ENCODE peak calls at places on chromosomes 12 and 14, in six cellular contexts. One of them, this sample, is unnamed.
A peak's percentile ranks its signal among the peaks of the same experiment; 100 is the strongest.

GRCh38 chr14:22333408-22334274 is 255.4 kb downstream of the DAD1 start:
- DNase-seq in CD4-positive, alpha-beta memory T cell: no peak
- DNase-seq in pancreas: no peak
- DNase-seq in left ventricle myocardium inferior: no peak
- DNase-seq in RWPE1: peak; percentile 57
- DNase-seq in CD8-positive, alpha-beta memory T cell: no peak
- DNase-seq in this sample: peak; percentile 51

GRCh38 chr12:3681595-3681921 is 71.4 kb downstream of the CRACR2A start:
- DNase-seq in pancreas: no peak
- DNase-seq in left ventricle myocardium inferior: no peak
- DNase-seq in CD4-positive, alpha-beta memory T cell: no peak
- DNase-seq in CD8-positive, alpha-beta memory T cell: no peak
- DNase-seq in RWPE1: no peak
- DNase-seq in this sample: no peak

GRCh38 chr12:65725376-65725775 is 98.9 kb upstream of the HMGA2 start:
- DNase-seq in RWPE1: peak; percentile 16
- DNase-seq in CD8-positive, alpha-beta memory T cell: no peak
- DNase-seq in left ventricle myocardium inferior: no peak
- DNase-seq in CD4-positive, alpha-beta memory T cell: no peak
- DNase-seq in pancreas: no peak
- DNase-seq in this sample: no peak

GRCh38 chr12:121282072-121282742 is 14.3 kb downstream of the CAMKK2 start:
- DNase-seq in CD4-positive, alpha-beta memory T cell: no peak
- DNase-seq in left ventricle myocardium inferior: no peak
- DNase-seq in pancreas: no peak
- DNase-seq in RWPE1: no peak
- DNase-seq in CD8-positive, alpha-beta memory T cell: no peak
- DNase-seq in this sample: no peak

GRCh38 chr12:27905285-27906126 is 67.0 kb downstream of the PTHLH start:
- DNase-seq in pancreas: no peak
- DNase-seq in RWPE1: no peak
- DNase-seq in CD4-positive, alpha-beta memory T cell: no peak
- DNase-seq in CD8-positive, alpha-beta memory T cell: no peak
- DNase-seq in left ventricle myocardium inferior: no peak
- DNase-seq in this sample: no peak

GRCh38 chr14:93980464-93981201 is 4.3 kb upstream of the ASB2 start:
- DNase-seq in left ventricle myocardium inferior: peak; percentile 85
- DNase-seq in CD8-positive, alpha-beta memory T cell: no peak
- DNase-seq in RWPE1: no peak
- DNase-seq in CD4-positive, alpha-beta memory T cell: no peak
- DNase-seq in pancreas: no peak
- DNase-seq in this sample: no peak

GRCh38 chr14:93838253-93838652 is 50.0 kb upstream of the PRIMA1 start:
- DNase-seq in left ventricle myocardium inferior: no peak
- DNase-seq in RWPE1: no peak
- DNase-seq in CD8-positive, alpha-beta memory T cell: no peak
- DNase-seq in CD4-positive, alpha-beta memory T cell: no peak
- DNase-seq in pancreas: no peak
- DNase-seq in this sample: no peak

GRCh38 chr12:89370850-89371249 is 18.5 kb upstream of the DUSP6 start:
- DNase-seq in CD8-positive, alpha-beta memory T cell: no peak
- DNase-seq in pancreas: no peak
- DNase-seq in RWPE1: peak; percentile 94
- DNase-seq in CD4-positive, alpha-beta memory T cell: no peak
- DNase-seq in left ventricle myocardium inferior: no peak
- DNase-seq in this sample: peak; percentile 98

GRCh38 chr14:99779751-99780150 is 13.5 kb upstream of the EML1 start:
- DNase-seq in CD8-positive, alpha-beta memory T cell: no peak
- DNase-seq in CD4-positive, alpha-beta memory T cell: no peak
- DNase-seq in RWPE1: no peak
- DNase-seq in left ventricle myocardium inferior: no peak
- DNase-seq in pancreas: no peak
- DNase-seq in this sample: peak; percentile 26

GRCh38 chr14:100651999-100652508 is 64.8 kb upstream of the BEGAIN start:
- DNase-seq in CD4-positive, alpha-beta memory T cell: no peak
- DNase-seq in pancreas: no peak
- DNase-seq in RWPE1: no peak
- DNase-seq in left ventricle myocardium inferior: no peak
- DNase-seq in CD8-positive, alpha-beta memory T cell: no peak
- DNase-seq in this sample: no peak

DNA sequence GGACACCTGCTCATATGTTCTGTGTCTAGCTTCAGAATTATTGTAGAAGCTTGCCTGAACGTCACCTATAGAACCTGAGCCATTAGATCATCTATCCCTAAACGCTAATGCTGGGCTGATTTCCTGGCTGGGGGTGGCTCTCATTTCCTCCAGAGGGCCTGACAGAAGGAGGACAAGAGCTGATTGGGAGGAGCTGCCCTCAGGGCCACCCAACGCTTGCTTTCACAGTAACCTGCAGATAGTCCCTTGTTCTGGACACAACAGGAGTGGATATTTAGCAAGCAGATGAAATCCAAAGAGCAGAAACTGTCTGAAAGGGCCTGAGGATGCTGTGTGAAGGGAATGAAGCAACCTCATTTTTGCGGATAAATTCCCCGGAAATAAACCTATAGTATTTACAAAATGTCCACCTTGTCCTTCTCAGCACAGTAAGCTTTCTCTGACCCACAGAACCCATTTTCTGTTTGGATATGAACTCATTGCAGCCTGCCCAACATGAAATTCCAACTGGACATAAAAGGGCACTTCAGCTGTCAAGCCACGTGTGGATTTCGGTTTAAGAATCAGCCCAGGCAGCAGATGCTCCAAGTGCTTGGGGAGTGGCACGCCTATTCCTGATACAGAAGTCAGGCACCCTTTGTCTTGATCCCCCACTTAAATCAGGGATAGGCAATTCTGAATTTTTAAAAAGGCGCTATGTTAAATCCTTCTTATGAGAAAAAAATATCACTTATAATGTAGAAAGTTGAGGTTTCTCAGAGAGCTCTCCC is 32.8 kb upstream of the TUBA1C start:
- DNase-seq in CD8-positive, alpha-beta memory T cell: no peak
- DNase-seq in RWPE1: no peak
- DNase-seq in CD4-positive, alpha-beta memory T cell: no peak
- DNase-seq in left ventricle myocardium inferior: no peak
- DNase-seq in pancreas: no peak
- DNase-seq in this sample: no peak
- H3K27ac ChIP-seq in CD8-positive, alpha-beta memory T cell: peak overlapping the region; percentile 66
- H3K27ac ChIP-seq in RWPE1: no peak overlapping the region
- H3K27ac ChIP-seq in CD4-positive, alpha-beta memory T cell: no peak overlapping the region
- H3K27ac ChIP-seq in left ventricle myocardium inferior: peak overlapping the region; percentile 98
- H3K27ac ChIP-seq in pancreas: no peak overlapping the region
- H3K27ac ChIP-seq in this sample: no peak overlapping the region

GRCh38 chr12:95718001-95718400 is 72.6 kb downstream of the NTN4 start:
- DNase-seq in CD4-positive, alpha-beta memory T cell: no peak
- DNase-seq in RWPE1: no peak
- DNase-seq in left ventricle myocardium inferior: no peak
- DNase-seq in pancreas: no peak
- DNase-seq in CD8-positive, alpha-beta memory T cell: no peak
- DNase-seq in this sample: no peak
- H3K27ac ChIP-seq in CD4-positive, alpha-beta memory T cell: no peak overlapping the region
- H3K27ac ChIP-seq in RWPE1: no peak overlapping the region
- H3K27ac ChIP-seq in left ventricle myocardium inferior: peak overlapping the region; percentile 40
- H3K27ac ChIP-seq in pancreas: no peak overlapping the region
- H3K27ac ChIP-seq in CD8-positive, alpha-beta memory T cell: no peak overlapping the region
- H3K27ac ChIP-seq in this sample: no peak overlapping the region

GRCh38 chr14:63642229-63642611 is 549 bp upstream of the WDR89 start:
- DNase-seq in CD4-positive, alpha-beta memory T cell: peak; percentile 93
- DNase-seq in pancreas: peak; percentile 60
- DNase-seq in RWPE1: peak; percentile 90
- DNase-seq in CD8-positive, alpha-beta memory T cell: peak; percentile 73
- DNase-seq in left ventricle myocardium inferior: peak; percentile 62
- DNase-seq in this sample: peak; percentile 84
- H3K27ac ChIP-seq in CD4-positive, alpha-beta memory T cell: peak overlapping the region; percentile 99
- H3K27ac ChIP-seq in pancreas: peak overlapping the region; percentile 93
- H3K27ac ChIP-seq in RWPE1: peak overlapping the region; percentile 96
- H3K27ac ChIP-seq in CD8-positive, alpha-beta memory T cell: peak overlapping the region; percentile 95
- H3K27ac ChIP-seq in left ventricle myocardium inferior: peak overlapping the region; percentile 97
- H3K27ac ChIP-seq in this sample: peak overlapping the region; percentile 91

GRCh38 chr14:90299408-90299807 is 32.3 kb downstream of the NRDE2 start:
- DNase-seq in pancreas: no peak
- DNase-seq in RWPE1: no peak
- DNase-seq in CD8-positive, alpha-beta memory T cell: no peak
- DNase-seq in left ventricle myocardium inferior: peak; percentile 56
- DNase-seq in CD4-positive, alpha-beta memory T cell: no peak
- DNase-seq in this sample: no peak
- H3K27ac ChIP-seq in pancreas: no peak overlapping the region
- H3K27ac ChIP-seq in RWPE1: no peak overlapping the region
- H3K27ac ChIP-seq in CD8-positive, alpha-beta memory T cell: no peak overlapping the region
- H3K27ac ChIP-seq in left ventricle myocardium inferior: peak overlapping the region; percentile 68
- H3K27ac ChIP-seq in CD4-positive, alpha-beta memory T cell: no peak overlapping the region
- H3K27ac ChIP-seq in this sample: no peak overlapping the region

DNA sequence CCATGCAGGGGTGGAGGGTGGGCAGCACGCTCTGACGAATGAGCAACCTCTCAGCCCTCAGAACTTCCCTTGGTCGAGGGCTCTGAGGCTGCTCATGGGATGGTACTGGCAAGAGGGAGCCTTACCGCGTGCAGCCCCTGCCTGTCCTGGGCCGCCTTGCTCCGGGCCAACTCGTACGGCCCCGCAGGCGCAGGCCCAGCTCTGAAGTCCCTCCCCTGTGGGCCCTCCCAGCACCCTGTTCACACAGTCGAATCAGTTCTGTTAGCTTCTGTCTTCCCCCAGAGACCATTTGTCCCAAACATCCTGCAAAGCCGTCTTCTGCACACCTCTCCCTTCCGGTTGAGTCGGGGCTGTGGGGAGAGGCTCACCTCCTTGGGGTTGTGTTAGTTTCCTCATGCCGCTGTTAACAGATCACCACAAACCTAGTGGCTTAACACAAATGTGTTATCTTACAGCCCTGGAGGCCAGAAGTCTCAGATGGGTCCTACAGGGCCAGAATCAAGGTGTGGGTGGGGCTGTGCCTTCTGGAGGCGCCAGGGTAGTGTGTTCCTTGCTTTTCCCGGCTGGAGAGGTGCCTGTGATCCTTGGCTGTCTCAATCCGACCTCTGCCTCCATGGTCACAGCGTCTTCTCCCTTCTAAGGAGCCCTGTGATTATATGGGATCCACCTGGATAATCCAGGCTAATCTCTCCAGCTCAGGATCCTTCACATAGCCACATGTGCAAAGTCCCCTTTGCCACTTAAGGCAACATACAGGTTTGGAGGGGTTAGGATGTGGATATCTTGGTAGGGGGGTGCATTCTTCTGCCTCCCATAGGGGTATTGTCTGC is 901 bp upstream of the HVCN1 start:
- DNase-seq in RWPE1: no peak
- DNase-seq in CD8-positive, alpha-beta memory T cell: peak; percentile 31
- DNase-seq in left ventricle myocardium inferior: peak; percentile 54
- DNase-seq in CD4-positive, alpha-beta memory T cell: peak; percentile 47
- DNase-seq in pancreas: no peak
- DNase-seq in this sample: no peak
- H3K27ac ChIP-seq in RWPE1: peak overlapping the region; percentile 10
- H3K27ac ChIP-seq in CD8-positive, alpha-beta memory T cell: peak overlapping the region; percentile 12
- H3K27ac ChIP-seq in left ventricle myocardium inferior: peak overlapping the region; percentile 86
- H3K27ac ChIP-seq in CD4-positive, alpha-beta memory T cell: peak overlapping the region; percentile 63
- H3K27ac ChIP-seq in pancreas: no peak overlapping the region
- H3K27ac ChIP-seq in this sample: no peak overlapping the region

GRCh38 chr12:57743769-57744168 is 1.1 kb upstream of the TSPAN31 start:
- DNase-seq in CD4-positive, alpha-beta memory T cell: no peak
- DNase-seq in left ventricle myocardium inferior: no peak
- DNase-seq in pancreas: no peak
- DNase-seq in CD8-positive, alpha-beta memory T cell: no peak
- DNase-seq in RWPE1: no peak
- DNase-seq in this sample: no peak

GRCh38 chr12:57739387-57739786 is 845 bp upstream of the AGAP2 start:
- DNase-seq in RWPE1: no peak
- DNase-seq in left ventricle myocardium inferior: no peak
- DNase-seq in pancreas: no peak
- DNase-seq in CD8-positive, alpha-beta memory T cell: no peak
- DNase-seq in CD4-positive, alpha-beta memory T cell: no peak
- DNase-seq in this sample: no peak

GRCh38 chr12:57740656-57741412 is 2.3 kb upstream of the AGAP2 start:
- DNase-seq in left ventricle myocardium inferior: no peak
- DNase-seq in pancreas: no peak
- DNase-seq in CD8-positive, alpha-beta memory T cell: peak; percentile 80
- DNase-seq in CD4-positive, alpha-beta memory T cell: peak; percentile 87
- DNase-seq in RWPE1: no peak
- DNase-seq in this sample: no peak

GRCh38 chr12:57739914-57740538 is 1.5 kb upstream of the AGAP2 start:
- DNase-seq in left ventricle myocardium inferior: no peak
- DNase-seq in pancreas: no peak
- DNase-seq in RWPE1: no peak
- DNase-seq in CD4-positive, alpha-beta memory T cell: no peak
- DNase-seq in CD8-positive, alpha-beta memory T cell: no peak
- DNase-seq in this sample: no peak

GRCh38 chr12:57741413-57741789 is 2.9 kb upstream of the AGAP2 start:
- DNase-seq in RWPE1: no peak
- DNase-seq in CD4-positive, alpha-beta memory T cell: no peak
- DNase-seq in pancreas: no peak
- DNase-seq in left ventricle myocardium inferior: no peak
- DNase-seq in CD8-positive, alpha-beta memory T cell: no peak
- DNase-seq in this sample: no peak
- H3K27ac ChIP-seq in RWPE1: no peak overlapping the region
- H3K27ac ChIP-seq in CD4-positive, alpha-beta memory T cell: peak overlapping the region; percentile 92
- H3K27ac ChIP-seq in pancreas: no peak overlapping the region
- H3K27ac ChIP-seq in left ventricle myocardium inferior: peak overlapping the region; percentile 77
- H3K27ac ChIP-seq in CD8-positive, alpha-beta memory T cell: peak overlapping the region; percentile 95
- H3K27ac ChIP-seq in this sample: no peak overlapping the region

DNA sequence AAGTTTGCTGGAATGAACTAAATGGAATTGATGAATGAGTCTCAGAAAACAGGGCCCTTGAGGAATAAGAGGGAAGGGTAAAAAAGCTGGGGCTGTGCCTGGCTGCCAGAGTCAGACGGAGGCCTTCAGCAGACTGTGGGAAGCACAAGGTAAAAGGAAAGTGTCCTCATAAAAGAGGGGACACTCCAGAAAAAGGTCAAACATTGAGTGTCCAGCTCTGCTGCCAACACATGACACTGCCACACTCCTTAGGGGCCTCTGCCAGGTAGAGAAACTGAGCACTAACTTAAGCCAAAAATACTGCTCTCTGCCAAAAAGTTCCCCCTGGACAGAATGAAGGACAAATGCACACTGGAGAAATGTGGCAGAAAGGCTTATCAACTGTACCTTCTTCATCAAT is 39.2 kb downstream of the GLT8D2 start:
- DNase-seq in RWPE1: no peak
- DNase-seq in pancreas: no peak
- DNase-seq in CD4-positive, alpha-beta memory T cell: no peak
- DNase-seq in CD8-positive, alpha-beta memory T cell: no peak
- DNase-seq in left ventricle myocardium inferior: no peak
- DNase-seq in this sample: no peak
- H3K27ac ChIP-seq in RWPE1: no peak overlapping the region
- H3K27ac ChIP-seq in pancreas: no peak overlapping the region
- H3K27ac ChIP-seq in CD4-positive, alpha-beta memory T cell: no peak overlapping the region
- H3K27ac ChIP-seq in CD8-positive, alpha-beta memory T cell: no peak overlapping the region
- H3K27ac ChIP-seq in left ventricle myocardium inferior: peak overlapping the region; percentile 82
- H3K27ac ChIP-seq in this sample: peak overlapping the region; percentile 84

This sample was measured in epithelial cell of prostate.